ENCODE peak calls at places on chromosomes 13 and 19, in nine cellular contexts. O is left lung, Y is vagina, R is brain microvascular endothelial cell, X is fibroblast of lung, U is tibial nerve, L is pancreas, F is breast epithelium, J is A549. S is an unnamed sample.

GRCh38 chr13:41802684-41803554 is 158.0 kb downstream of the VWA8 start:
- DNase-seq in O (no peak), Y (no peak), R (peak; percentile 85), X (peak; percentile 44), U (no peak), L (no peak), F (no peak), J (no peak), S (no peak)

GRCh38 chr13:48156466-48156865 is 61.6 kb upstream of the MED4 start:
- DNase-seq in O (peak; percentile 48), Y (no peak), R (no peak), X (no peak), U (no peak), L (no peak), F (no peak), J (no peak), S (no peak)

GRCh38 chr19:28403698-28404099 is 809.3 kb downstream of the UQCRFS1 start:
- DNase-seq in O (no peak), Y (no peak), R (no peak), X (no peak), U (no peak), L (no peak), F (no peak), J (no peak), S (no peak)

GRCh38 chr13:40101708-40102359 is 446.4 kb downstream of the COG6 start:
- DNase-seq in O (no peak), Y (no peak), R (no peak), X (no peak), U (no peak), L (no peak), F (no peak), J (no peak), S (no peak)

GRCh38 chr13:79973533-79973963 is 367.4 kb downstream of the SPRY2 start:
- DNase-seq in O (no peak), Y (no peak), R (no peak), X (no peak), U (no peak), L (no peak), F (no peak), J (no peak), S (no peak)

GRCh38 chr19:39465956-39466747 is 14.5 kb upstream of the TIMM50 start:
- DNase-seq in O (no peak), Y (no peak), R (no peak), X (no peak), U (no peak), L (no peak), F (no peak), J (no peak), S (no peak)

GRCh38 chr13:19151581-19152263 is 29.9 kb downstream of the TUBA3C start:
- DNase-seq in O (no peak), Y (no peak), R (no peak), X (no peak), U (no peak), L (no peak), F (no peak), J (no peak), S (no peak)

GRCh38 chr13:96041326-96042092 is 11.7 kb downstream of the UGGT2 start:
- DNase-seq in O (no peak), Y (no peak), R (no peak), X (no peak), U (no peak), L (no peak), F (no peak), J (no peak), S (no peak)

GRCh38 chr19:44570984-44571684 is 41.7 kb upstream of the CEACAM20 start:
- DNase-seq in O (peak; percentile 44), Y (no peak), R (peak; percentile 87), X (peak; percentile 89), U (peak; percentile 89), L (peak; percentile 69), F (peak; percentile 50), J (peak; percentile 82), S (no peak)

GRCh38 chr19:36100476-36100875 is 10.5 kb upstream of the OVOL3 start:
- DNase-seq in O (no peak), Y (no peak), R (no peak), X (no peak), U (no peak), L (no peak), F (no peak), J (no peak), S (no peak)

GRCh38 chr13:60838581-60838980 is 441.6 kb downstream of the TDRD3 start:
- DNase-seq in O (no peak), Y (no peak), R (no peak), X (no peak), U (no peak), L (no peak), F (no peak), J (no peak), S (no peak)

GRCh38 chr19:45496349-45496953 is 396 bp downstream of the RTN2 start:
- DNase-seq in O (no peak), Y (no peak), R (no peak), X (no peak), U (no peak), L (no peak), F (no peak), J (no peak), S (no peak)

GRCh38 chr19:19643158-19644053 is at the start of gene GMIP:
- DNase-seq in O (peak; percentile 86), Y (no peak), R (no peak), X (peak; percentile 41), U (peak; percentile 69), L (peak; percentile 79), F (peak; percentile 64), J (peak; percentile 55), S (no peak)

DNA sequence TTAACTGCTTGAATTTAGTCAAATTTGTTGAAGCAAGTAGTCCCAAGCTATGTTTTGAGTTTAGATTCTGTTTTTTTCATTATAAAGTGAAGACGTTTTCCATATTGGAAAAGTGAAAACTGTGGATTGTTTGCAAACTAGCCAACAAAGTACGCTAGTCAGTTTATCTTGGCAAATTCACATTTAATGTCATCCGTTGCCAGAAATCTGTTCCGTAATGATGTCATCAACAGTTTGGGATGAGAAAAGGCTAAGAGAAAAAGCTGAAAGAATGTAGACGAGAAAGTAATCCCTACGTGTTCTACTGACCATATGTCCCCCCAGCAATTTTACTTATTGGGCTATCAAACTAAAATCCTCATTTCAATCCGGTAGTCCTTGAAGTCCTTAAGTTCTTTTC is 419.6 kb downstream of the GPC6 start:
- DNase-seq in O (no peak), Y (no peak), R (no peak), X (peak; percentile 58), U (no peak), L (no peak), F (no peak), J (no peak), S (no peak)
- H3K27ac ChIP-seq in O (no peak overlapping the region), Y (no peak overlapping the region), R (no peak overlapping the region), X (no peak overlapping the region), U (no peak overlapping the region), L (no peak overlapping the region), F (no peak overlapping the region), J (no peak overlapping the region), S (no peak overlapping the region)

DNA sequence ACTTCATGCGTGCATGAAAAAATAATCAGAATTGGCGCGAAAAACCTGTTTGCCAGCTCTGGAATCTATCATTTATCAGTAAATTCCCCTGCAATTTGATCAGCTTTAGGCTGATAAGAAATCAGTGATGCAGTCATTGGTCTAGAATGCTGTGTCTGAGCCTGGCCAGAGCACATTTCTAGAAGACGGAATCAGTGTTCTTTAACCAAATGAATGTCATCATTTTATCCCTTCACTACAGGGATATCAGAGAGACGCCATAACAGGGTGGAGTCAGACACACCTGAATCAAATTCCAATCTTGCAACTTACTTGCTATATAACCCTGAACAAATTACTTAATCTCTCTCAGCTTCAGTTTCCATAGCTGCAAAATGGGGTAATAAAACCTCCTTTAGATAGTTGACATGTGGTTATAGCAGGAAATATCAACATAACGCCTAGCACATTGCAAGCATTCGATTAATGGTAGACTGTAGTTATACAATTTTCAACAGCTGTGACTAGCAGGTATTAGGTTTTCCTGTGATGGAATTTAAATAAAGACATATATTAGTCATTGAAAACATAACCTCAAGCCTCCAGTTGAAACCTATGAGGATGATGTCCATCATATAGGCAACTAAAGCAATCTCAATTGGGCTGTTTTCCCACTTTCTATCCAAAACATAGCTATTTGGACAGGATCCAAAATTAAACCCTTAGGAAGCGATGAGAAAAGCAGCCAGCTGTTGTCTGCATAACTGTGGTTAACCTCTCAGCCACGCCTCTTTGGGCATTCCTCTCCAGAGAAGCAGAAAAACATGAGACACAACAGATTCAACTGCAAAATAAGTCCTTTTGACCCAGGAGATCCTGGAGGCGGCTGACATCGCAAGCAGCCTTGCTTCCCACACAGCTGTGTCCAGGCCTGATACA is 51.6 kb upstream of the UBL3 start:
- DNase-seq in O (peak; percentile 68), Y (peak; percentile 81), R (peak; percentile 97), X (peak; percentile 96), U (peak; percentile 33), L (peak; percentile 33), F (peak; percentile 68), J (no peak), S (peak; percentile 82)
- H3K4me3 ChIP-seq in O (no peak overlapping the region), Y (no peak overlapping the region), R (no peak overlapping the region), X (no peak overlapping the region), U (no peak overlapping the region), L (no peak overlapping the region), F (no peak overlapping the region), J (no peak overlapping the region), S (no peak overlapping the region)

DNA sequence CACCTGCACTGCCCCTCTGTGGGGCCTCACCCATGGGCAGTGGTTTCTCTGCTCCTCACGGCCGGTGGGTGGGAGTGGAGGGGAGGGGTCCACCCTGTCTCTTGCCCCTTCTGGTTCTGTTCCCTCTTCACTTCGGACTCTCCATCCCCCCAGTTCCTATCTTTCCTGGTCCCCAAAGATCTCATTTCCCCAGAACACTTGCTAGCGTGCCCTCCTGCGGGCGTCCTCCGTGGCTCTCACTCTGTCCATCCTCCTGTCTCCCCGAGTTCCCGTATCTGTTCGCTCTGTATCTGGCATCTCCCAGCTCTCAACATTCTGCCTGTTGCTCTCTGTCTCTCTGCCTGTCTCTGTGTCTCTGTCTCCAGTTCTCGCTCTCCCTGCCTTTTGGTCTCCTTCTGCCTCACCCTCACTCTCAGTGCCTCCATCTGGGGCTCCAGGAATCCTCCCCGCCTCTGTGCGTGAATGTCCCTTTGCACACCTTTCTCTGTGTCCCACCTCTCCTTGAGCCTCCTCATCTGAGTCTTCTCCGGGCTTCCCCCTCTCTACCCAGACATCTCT is 363 bp downstream of the SPIB start:
- DNase-seq in O (no peak), Y (no peak), R (no peak), X (no peak), U (no peak), L (no peak), F (no peak), J (no peak), S (no peak)
- H3K27ac ChIP-seq in O (no peak overlapping the region), Y (no peak overlapping the region), R (no peak overlapping the region), X (no peak overlapping the region), U (peak overlapping the region; percentile 50), L (no peak overlapping the region), F (no peak overlapping the region), J (no peak overlapping the region), S (no peak overlapping the region)

DNA sequence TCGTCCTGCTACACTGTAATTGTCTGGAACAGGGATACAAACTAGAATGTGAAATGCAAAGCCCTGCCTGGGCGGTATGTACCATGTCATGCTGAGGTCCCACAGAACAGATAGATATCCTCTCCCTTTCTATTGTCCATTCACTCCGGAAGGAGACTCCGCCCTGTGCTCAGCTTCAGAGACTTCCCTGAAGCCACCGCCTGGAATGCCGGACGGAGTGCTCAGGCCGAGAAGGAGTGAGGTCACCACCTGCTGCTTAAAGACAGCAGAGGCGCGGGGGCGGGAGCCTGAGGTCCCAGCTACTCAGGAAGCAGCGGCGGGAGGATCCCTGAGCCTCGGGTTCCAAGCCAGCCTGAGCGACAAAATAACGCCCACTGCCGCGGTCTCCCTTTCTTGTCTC is 890 bp upstream of the ZNF611 start:
- DNase-seq in O (peak; percentile 74), Y (peak; percentile 88), R (peak; percentile 39), X (no peak), U (peak; percentile 44), L (peak; percentile 35), F (peak; percentile 80), J (no peak), S (no peak)
- H3K4me3 ChIP-seq in O (no peak overlapping the region), Y (peak overlapping the region; percentile 59), R (no peak overlapping the region), X (no peak overlapping the region), U (peak overlapping the region; percentile 51), L (no peak overlapping the region), F (no peak overlapping the region), J (no peak overlapping the region), S (no peak overlapping the region)

S was measured in RWPE2.